ENCODE peak calls at places on chromosomes 5 and 9, in four cellular contexts. One of them, this sample, is unnamed.
A peak's percentile ranks its signal among the peaks of the same experiment; 100 is the strongest.

GRCh38 chr9:110640736-110641135 is 27.9 kb upstream of the MUSK start:
- DNase-seq in HepG2: no peak
- DNase-seq in NT2/D1: no peak
- DNase-seq in H1: no peak
- DNase-seq in this sample: no peak

GRCh38 chr5:125597338-125597737 is 825.9 kb upstream of the GRAMD2B start:
- DNase-seq in HepG2: no peak
- DNase-seq in NT2/D1: no peak
- DNase-seq in H1: no peak
- DNase-seq in this sample: no peak

GRCh38 chr5:151825445-151825844 is 53.7 kb downstream of the G3BP1 start:
- DNase-seq in HepG2: peak; percentile 64
- DNase-seq in NT2/D1: peak; percentile 40
- DNase-seq in H1: peak; percentile 13
- DNase-seq in this sample: peak; percentile 71

GRCh38 chr5:75167345-75167744 is 69.3 kb downstream of the ANKRD31 start:
- DNase-seq in HepG2: peak; percentile 34
- DNase-seq in NT2/D1: no peak
- DNase-seq in H1: no peak
- DNase-seq in this sample: peak; percentile 26

GRCh38 chr9:127603226-127603625 is 8.9 kb upstream of the STXBP1 start:
- DNase-seq in HepG2: no peak
- DNase-seq in NT2/D1: no peak
- DNase-seq in H1: no peak
- DNase-seq in this sample: no peak

GRCh38 chr5:124748687-124749594 is 2.5 kb upstream of the ZNF608 start:
- DNase-seq in HepG2: peak; percentile 81
- DNase-seq in NT2/D1: peak; percentile 81
- DNase-seq in H1: no peak
- DNase-seq in this sample: peak; percentile 74

GRCh38 chr5:43773032-43773830 is 170.3 kb downstream of the NNT start:
- DNase-seq in HepG2: peak; percentile 35
- DNase-seq in NT2/D1: no peak
- DNase-seq in H1: peak; percentile 10
- DNase-seq in this sample: no peak

GRCh38 chr9:111922324-111923013 is 25.9 kb downstream of the UGCG start:
- DNase-seq in HepG2: no peak
- DNase-seq in NT2/D1: no peak
- DNase-seq in H1: no peak
- DNase-seq in this sample: no peak

GRCh38 chr9:121220996-121221671 is 19.5 kb upstream of the RAB14 start:
- DNase-seq in HepG2: no peak
- DNase-seq in NT2/D1: peak; percentile 93
- DNase-seq in H1: peak; percentile 57
- DNase-seq in this sample: no peak

GRCh38 chr9:100160021-100160420 is 61.0 kb downstream of the INVS start:
- DNase-seq in HepG2: no peak
- DNase-seq in NT2/D1: no peak
- DNase-seq in H1: no peak
- DNase-seq in this sample: no peak
- TF ChIP-seq SUZ12 in HepG2: no peak
- TF ChIP-seq SUZ12 in NT2/D1: no peak
- TF ChIP-seq SUZ12 in H1: no peak
- TF ChIP-seq SUZ12 in this sample: no peak

DNA sequence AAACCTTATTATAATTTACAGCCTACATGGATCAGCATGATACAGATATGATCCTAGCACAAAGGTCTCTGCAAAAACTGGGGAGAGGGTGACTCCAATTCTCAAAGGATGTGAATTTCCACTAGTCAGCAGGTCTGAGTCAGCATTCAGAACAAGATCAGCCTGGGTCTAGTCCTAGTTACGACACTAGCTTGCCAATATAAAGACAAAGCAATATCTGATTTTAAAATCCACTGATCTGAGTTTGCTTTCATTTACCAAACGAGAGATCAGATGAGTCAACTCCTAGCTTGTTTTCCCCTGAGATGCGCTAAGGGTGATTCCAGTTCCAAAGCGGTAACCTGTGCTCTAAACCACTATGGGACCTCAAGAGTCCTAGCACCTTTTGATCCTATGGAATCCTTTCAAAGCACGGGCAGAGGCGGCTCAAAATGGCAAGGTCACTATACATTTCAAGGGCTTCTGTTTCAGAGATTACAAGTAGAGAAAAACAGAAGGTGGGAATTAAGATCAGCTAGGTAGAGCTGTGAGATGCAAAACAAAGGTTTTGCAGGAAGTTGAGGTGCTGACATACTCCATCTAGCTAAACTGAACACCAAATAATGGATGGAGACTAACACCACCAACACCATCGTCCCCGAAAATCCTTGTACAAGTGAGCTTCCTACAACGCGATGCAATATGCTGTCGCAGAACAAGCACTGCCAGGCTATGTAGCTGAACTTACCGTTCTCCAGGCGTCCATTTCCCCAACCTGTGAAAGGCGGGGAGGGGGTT is 935 bp downstream of the SLC25A51 start:
- DNase-seq in HepG2: peak; percentile 27
- DNase-seq in NT2/D1: no peak
- DNase-seq in H1: no peak
- DNase-seq in this sample: no peak
- TF ChIP-seq SUZ12 in HepG2: no peak
- TF ChIP-seq SUZ12 in NT2/D1: no peak
- TF ChIP-seq SUZ12 in H1: no peak
- TF ChIP-seq SUZ12 in this sample: no peak

GRCh38 chr9:128687453-128687852 is 1.6 kb upstream of the SET start:
- DNase-seq in HepG2: no peak
- DNase-seq in NT2/D1: no peak
- DNase-seq in H1: no peak
- DNase-seq in this sample: no peak

GRCh38 chr9:128685022-128685332 is 4.0 kb upstream of the SET start:
- DNase-seq in HepG2: peak; percentile 82
- DNase-seq in NT2/D1: no peak
- DNase-seq in H1: no peak
- DNase-seq in this sample: no peak

GRCh38 chr9:128684065-128684324 is 5.0 kb upstream of the SET start:
- DNase-seq in HepG2: no peak
- DNase-seq in NT2/D1: no peak
- DNase-seq in H1: no peak
- DNase-seq in this sample: no peak

GRCh38 chr9:128684325-128685021 is 4.5 kb upstream of the SET start:
- DNase-seq in HepG2: peak; percentile 78
- DNase-seq in NT2/D1: no peak
- DNase-seq in H1: no peak
- DNase-seq in this sample: peak; percentile 69

GRCh38 chr9:128685636-128686489 is 3.2 kb upstream of the SET start:
- DNase-seq in HepG2: no peak
- DNase-seq in NT2/D1: no peak
- DNase-seq in H1: no peak
- DNase-seq in this sample: no peak
- TF ChIP-seq SUZ12 in HepG2: no peak
- TF ChIP-seq SUZ12 in NT2/D1: no peak
- TF ChIP-seq SUZ12 in H1: no peak
- TF ChIP-seq SUZ12 in this sample: no peak

GRCh38 chr9:87613265-87614111 is 112.4 kb upstream of the CTSL start:
- DNase-seq in HepG2: peak; percentile 96
- DNase-seq in NT2/D1: no peak
- DNase-seq in H1: no peak
- DNase-seq in this sample: no peak

GRCh38 chr9:87618931-87619330 is 107.0 kb upstream of the CTSL start:
- DNase-seq in HepG2: no peak
- DNase-seq in NT2/D1: no peak
- DNase-seq in H1: no peak
- DNase-seq in this sample: no peak

GRCh38 chr9:87614402-87614801 is 111.5 kb upstream of the CTSL start:
- DNase-seq in HepG2: no peak
- DNase-seq in NT2/D1: no peak
- DNase-seq in H1: no peak
- DNase-seq in this sample: no peak

GRCh38 chr9:87612536-87612935 is 113.4 kb upstream of the CTSL start:
- DNase-seq in HepG2: no peak
- DNase-seq in NT2/D1: no peak
- DNase-seq in H1: no peak
- DNase-seq in this sample: no peak

GRCh38 chr9:87615547-87616148 is 110.3 kb upstream of the CTSL start:
- DNase-seq in HepG2: no peak
- DNase-seq in NT2/D1: peak; percentile 80
- DNase-seq in H1: no peak
- DNase-seq in this sample: no peak
- TF ChIP-seq SUZ12 in HepG2: no peak
- TF ChIP-seq SUZ12 in NT2/D1: no peak
- TF ChIP-seq SUZ12 in H1: no peak
- TF ChIP-seq SUZ12 in this sample: no peak

DNA sequence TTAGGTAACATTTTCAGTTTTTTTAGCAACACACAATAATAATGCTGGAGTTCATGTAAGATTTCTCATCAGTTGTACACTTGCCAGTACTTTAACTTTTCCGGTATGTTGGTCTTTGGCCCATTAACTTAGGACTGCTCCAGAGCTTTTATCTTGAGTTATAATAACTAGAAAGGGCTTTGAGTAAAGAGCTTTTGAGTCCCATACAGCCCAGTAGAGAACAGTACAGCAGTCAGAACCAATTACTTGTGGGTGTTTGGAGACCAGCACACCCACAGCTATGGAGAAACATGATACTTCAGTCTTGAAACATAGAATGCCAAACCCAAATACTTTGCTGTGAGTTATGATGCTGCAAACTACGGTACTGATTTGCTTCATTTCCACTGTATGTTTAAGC is 374.3 kb downstream of the CCDC171 start:
- DNase-seq in HepG2: no peak
- DNase-seq in NT2/D1: no peak
- DNase-seq in H1: no peak
- DNase-seq in this sample: no peak
- TF ChIP-seq SUZ12 in HepG2: no peak
- TF ChIP-seq SUZ12 in NT2/D1: no peak
- TF ChIP-seq SUZ12 in H1: no peak
- TF ChIP-seq SUZ12 in this sample: no peak

DNA sequence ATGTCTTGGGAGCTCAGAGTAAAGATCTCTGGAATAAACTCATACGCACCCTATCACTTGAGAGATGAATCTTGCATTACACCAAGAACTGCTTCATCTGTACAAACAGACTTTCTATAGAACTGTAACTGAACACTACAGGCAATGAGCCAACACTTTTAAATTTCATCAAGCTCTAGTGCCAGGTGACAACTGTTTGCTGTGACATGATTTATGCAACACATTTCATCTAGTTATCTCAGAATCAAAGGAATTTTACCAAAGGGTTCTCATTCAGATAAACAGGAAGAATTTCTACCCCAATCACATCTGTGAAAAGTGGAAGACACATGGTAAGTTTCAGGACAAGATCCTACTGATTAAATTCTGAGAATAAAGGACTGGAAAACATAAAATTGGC is 66.7 kb downstream of the RFX3 start:
- DNase-seq in HepG2: no peak
- DNase-seq in NT2/D1: no peak
- DNase-seq in H1: no peak
- DNase-seq in this sample: no peak
- TF ChIP-seq SUZ12 in HepG2: no peak
- TF ChIP-seq SUZ12 in NT2/D1: no peak
- TF ChIP-seq SUZ12 in H1: no peak
- TF ChIP-seq SUZ12 in this sample: no peak

GRCh38 chr5:176162206-176162605 is 76.0 kb upstream of the SIMC1 start:
- DNase-seq in HepG2: no peak
- DNase-seq in NT2/D1: no peak
- DNase-seq in H1: no peak
- DNase-seq in this sample: no peak

GRCh38 chr5:176169393-176170063 is 68.7 kb upstream of the SIMC1 start:
- DNase-seq in HepG2: no peak
- DNase-seq in NT2/D1: no peak
- DNase-seq in H1: no peak
- DNase-seq in this sample: no peak

GRCh38 chr5:176167800-176168199 is 70.4 kb upstream of the SIMC1 start:
- DNase-seq in HepG2: no peak
- DNase-seq in NT2/D1: no peak
- DNase-seq in H1: no peak
- DNase-seq in this sample: no peak

GRCh38 chr5:176170084-176170483 is 68.1 kb upstream of the SIMC1 start:
- DNase-seq in HepG2: no peak
- DNase-seq in NT2/D1: no peak
- DNase-seq in H1: no peak
- DNase-seq in this sample: no peak

GRCh38 chr5:176166427-176166826 is 71.8 kb upstream of the SIMC1 start:
- DNase-seq in HepG2: no peak
- DNase-seq in NT2/D1: no peak
- DNase-seq in H1: no peak
- DNase-seq in this sample: no peak
- TF ChIP-seq SUZ12 in HepG2: no peak
- TF ChIP-seq SUZ12 in NT2/D1: no peak
- TF ChIP-seq SUZ12 in H1: no peak
- TF ChIP-seq SUZ12 in this sample: no peak

This sample was measured in HEK293T.